ENCODE peak calls at places on chromosome 2, in seven cellular contexts. A, Z, D, K, F, T and H are unnamed samples.

GRCh38 chr2:64666810-64667438 is 13.2 kb upstream of the SERTAD2 start:
- DNase-seq in A (no peak), Z (no peak), D (no peak), K (no peak), F (no peak), T (no peak), H (no peak)

GRCh38 chr2:45651415-45652089 is at the start of gene PRKCE:
- DNase-seq in A (peak), Z (peak), D (peak), K (peak), F (peak), T (no peak), H (no peak)

GRCh38 chr2:227655454-227655853 is 11.2 kb upstream of the SCYGR5 start:
- DNase-seq in A (no peak), Z (no peak), D (no peak), K (no peak), F (no peak), T (peak), H (no peak)

GRCh38 chr2:73243884-73244570 is 9.9 kb downstream of the CCT7 start:
- DNase-seq in A (no peak), Z (no peak), D (no peak), K (no peak), F (no peak), T (no peak), H (no peak)

GRCh38 chr2:30979822-30980245 is 158.4 kb downstream of the GALNT14 start:
- DNase-seq in A (no peak), Z (peak), D (no peak), K (peak), F (no peak), T (peak), H (no peak)

GRCh38 chr2:196448680-196449079 is 190.8 kb upstream of the CCDC150 start:
- DNase-seq in A (no peak), Z (no peak), D (no peak), K (no peak), F (no peak), T (no peak), H (no peak)

GRCh38 chr2:33104052-33104623 is 157.4 kb downstream of the LTBP1 start:
- DNase-seq in A (no peak), Z (no peak), D (no peak), K (no peak), F (no peak), T (no peak), H (no peak)

GRCh38 chr2:44038277-44038676 is 42.5 kb upstream of the LRPPRC start:
- DNase-seq in A (no peak), Z (no peak), D (no peak), K (no peak), F (no peak), T (no peak), H (no peak)

GRCh38 chr2:182666674-182667320 is 49.3 kb upstream of the DNAJC10 start:
- DNase-seq in A (no peak), Z (no peak), D (no peak), K (no peak), F (peak), T (no peak), H (no peak)

GRCh38 chr2:69196327-69197117 is 183.5 kb downstream of the ANTXR1 start:
- DNase-seq in A (no peak), Z (no peak), D (no peak), K (no peak), F (no peak), T (peak), H (no peak)

GRCh38 chr2:238240761-238241711 is 1.2 kb upstream of the HES6 start:
- DNase-seq in A (no peak), Z (peak), D (no peak), K (no peak), F (no peak), T (no peak), H (no peak)

GRCh38 chr2:64793701-64794100 is 140.0 kb upstream of the SERTAD2 start:
- DNase-seq in A (no peak), Z (no peak), D (no peak), K (no peak), F (no peak), T (no peak), H (no peak)

GRCh38 chr2:64359892-64360657 is 93.9 kb upstream of the LGALSL start:
- DNase-seq in A (no peak), Z (peak), D (no peak), K (peak), F (peak), T (peak), H (peak)

GRCh38 chr2:167237478-167237877 is 349.2 kb downstream of the XIRP2 start:
- DNase-seq in A (no peak), Z (no peak), D (no peak), K (no peak), F (no peak), T (no peak), H (no peak)
- TF ChIP-seq CTCF in A (no peak), Z (no peak), D (no peak), K (no peak), F (no peak), T (no peak), H (no peak)

GRCh38 chr2:53970898-53971681 is at the start of gene PSME4:
- DNase-seq in A (peak), Z (peak), D (peak), K (peak), F (peak), T (no peak), H (no peak)
- TF ChIP-seq CTCF in A (no peak), Z (no peak), D (no peak), K (no peak), F (no peak), T (no peak), H (no peak)

GRCh38 chr2:8544786-8545631 is 136.8 kb upstream of the ID2 start:
- DNase-seq in A (peak), Z (peak), D (peak), K (peak), F (peak), T (peak), H (no peak)
- TF ChIP-seq CTCF in A (peak), Z (peak), D (peak), K (no peak), F (peak), T (peak), H (peak)

GRCh38 chr2:175366814-175367213 is 185.3 kb upstream of the ATP5MC3 start:
- DNase-seq in A (no peak), Z (no peak), D (no peak), K (no peak), F (no peak), T (no peak), H (peak)
- TF ChIP-seq CTCF in A (peak), Z (peak), D (peak), K (peak), F (peak), T (peak), H (peak)